ENCODE peak calls at places on chromosomes 5 and 9, in seven cellular contexts. One of them, this sample, is unnamed.

GRCh38 chr5:100647461-100648230 is 112.5 kb downstream of the FAM174A start:
- DNase-seq in nephron progenitor cell: peak; percentile 5
- DNase-seq in heart right ventricle: peak; percentile 41
- DNase-seq in Panc1: no peak
- DNase-seq in colonic mucosa: peak; percentile 88
- DNase-seq in iris pigment epithelial cell: peak; percentile 28
- DNase-seq in lung: peak; percentile 78
- DNase-seq in this sample: no peak

GRCh38 chr9:130961511-130962300 is 22.7 kb upstream of the FIBCD1 start:
- DNase-seq in iris pigment epithelial cell: no peak
- DNase-seq in heart right ventricle: no peak
- DNase-seq in colonic mucosa: no peak
- DNase-seq in lung: no peak
- DNase-seq in nephron progenitor cell: no peak
- DNase-seq in Panc1: no peak
- DNase-seq in this sample: no peak

GRCh38 chr9:137297060-137297664 is 4.9 kb downstream of the NRARP start:
- DNase-seq in Panc1: no peak
- DNase-seq in iris pigment epithelial cell: no peak
- DNase-seq in colonic mucosa: peak; percentile 40
- DNase-seq in nephron progenitor cell: peak; percentile 8
- DNase-seq in lung: no peak
- DNase-seq in heart right ventricle: no peak
- DNase-seq in this sample: no peak

GRCh38 chr5:56737002-56737621 is 78.2 kb upstream of the MAP3K1 start:
- DNase-seq in heart right ventricle: no peak
- DNase-seq in iris pigment epithelial cell: peak; percentile 87
- DNase-seq in colonic mucosa: no peak
- DNase-seq in Panc1: no peak
- DNase-seq in lung: no peak
- DNase-seq in nephron progenitor cell: no peak
- DNase-seq in this sample: no peak

GRCh38 chr5:142959683-142960308 is 189.6 kb downstream of the ARHGAP26 start:
- DNase-seq in iris pigment epithelial cell: peak; percentile 45
- DNase-seq in colonic mucosa: no peak
- DNase-seq in nephron progenitor cell: no peak
- DNase-seq in lung: no peak
- DNase-seq in Panc1: no peak
- DNase-seq in heart right ventricle: no peak
- DNase-seq in this sample: no peak

GRCh38 chr9:136170291-136170901 is 34.5 kb downstream of the LHX3 start:
- DNase-seq in iris pigment epithelial cell: peak; percentile 7
- DNase-seq in heart right ventricle: peak; percentile 34
- DNase-seq in colonic mucosa: peak; percentile 33
- DNase-seq in lung: no peak
- DNase-seq in nephron progenitor cell: peak; percentile 68
- DNase-seq in Panc1: no peak
- DNase-seq in this sample: no peak

GRCh38 chr5:90939208-90939607 is 380.6 kb downstream of the ADGRV1 start:
- DNase-seq in nephron progenitor cell: no peak
- DNase-seq in heart right ventricle: no peak
- DNase-seq in colonic mucosa: no peak
- DNase-seq in iris pigment epithelial cell: peak; percentile 67
- DNase-seq in lung: no peak
- DNase-seq in Panc1: no peak
- DNase-seq in this sample: no peak

GRCh38 chr9:82202808-82203207 is 214.2 kb downstream of the SPATA31D1 start:
- DNase-seq in Panc1: no peak
- DNase-seq in nephron progenitor cell: no peak
- DNase-seq in colonic mucosa: no peak
- DNase-seq in heart right ventricle: no peak
- DNase-seq in lung: no peak
- DNase-seq in iris pigment epithelial cell: peak; percentile 88
- DNase-seq in this sample: no peak

GRCh38 chr5:953535-954449 is 54.8 kb upstream of the NKD2 start:
- DNase-seq in colonic mucosa: no peak
- DNase-seq in Panc1: no peak
- DNase-seq in iris pigment epithelial cell: no peak
- DNase-seq in heart right ventricle: no peak
- DNase-seq in lung: no peak
- DNase-seq in nephron progenitor cell: no peak
- DNase-seq in this sample: no peak

GRCh38 chr9:20508242-20508641 is 114.1 kb downstream of the MLLT3 start:
- DNase-seq in colonic mucosa: no peak
- DNase-seq in nephron progenitor cell: no peak
- DNase-seq in iris pigment epithelial cell: peak; percentile 9
- DNase-seq in lung: no peak
- DNase-seq in heart right ventricle: no peak
- DNase-seq in Panc1: no peak
- DNase-seq in this sample: no peak

GRCh38 chr9:93677061-93677571 is 100.7 kb downstream of the PHF2 start:
- DNase-seq in lung: no peak
- DNase-seq in Panc1: no peak
- DNase-seq in colonic mucosa: peak; percentile 13
- DNase-seq in nephron progenitor cell: no peak
- DNase-seq in iris pigment epithelial cell: no peak
- DNase-seq in heart right ventricle: no peak
- DNase-seq in this sample: no peak

GRCh38 chr5:1786621-1787471 is 12.8 kb downstream of the MRPL36 start:
- DNase-seq in heart right ventricle: no peak
- DNase-seq in lung: no peak
- DNase-seq in nephron progenitor cell: no peak
- DNase-seq in Panc1: no peak
- DNase-seq in iris pigment epithelial cell: no peak
- DNase-seq in colonic mucosa: no peak
- DNase-seq in this sample: no peak

GRCh38 chr9:19209188-19209587 is 21.3 kb upstream of the DENND4C start:
- DNase-seq in lung: no peak
- DNase-seq in colonic mucosa: no peak
- DNase-seq in Panc1: no peak
- DNase-seq in iris pigment epithelial cell: no peak
- DNase-seq in nephron progenitor cell: no peak
- DNase-seq in heart right ventricle: no peak
- DNase-seq in this sample: no peak

GRCh38 chr5:3996871-3997410 is 401.3 kb downstream of the IRX1 start:
- DNase-seq in Panc1: no peak
- DNase-seq in iris pigment epithelial cell: no peak
- DNase-seq in heart right ventricle: no peak
- DNase-seq in nephron progenitor cell: peak; percentile 33
- DNase-seq in lung: no peak
- DNase-seq in colonic mucosa: no peak
- DNase-seq in this sample: no peak

GRCh38 chr9:36873247-36873875 is 160.7 kb downstream of the PAX5 start:
- DNase-seq in iris pigment epithelial cell: peak; percentile 46
- DNase-seq in Panc1: peak; percentile 61
- DNase-seq in lung: peak; percentile 62
- DNase-seq in heart right ventricle: peak; percentile 45
- DNase-seq in colonic mucosa: peak; percentile 76
- DNase-seq in nephron progenitor cell: peak; percentile 82
- DNase-seq in this sample: peak; percentile 9

GRCh38 chr9:88418025-88418424 is 29.8 kb downstream of the SPIN1 start:
- DNase-seq in heart right ventricle: no peak
- DNase-seq in iris pigment epithelial cell: no peak
- DNase-seq in lung: no peak
- DNase-seq in colonic mucosa: no peak
- DNase-seq in Panc1: no peak
- DNase-seq in nephron progenitor cell: no peak
- DNase-seq in this sample: no peak

GRCh38 chr5:160175438-160176218 is 53.7 kb upstream of the FABP6 start:
- DNase-seq in iris pigment epithelial cell: no peak
- DNase-seq in Panc1: no peak
- DNase-seq in nephron progenitor cell: peak; percentile 44
- DNase-seq in lung: no peak
- DNase-seq in heart right ventricle: peak; percentile 61
- DNase-seq in colonic mucosa: no peak
- DNase-seq in this sample: no peak

GRCh38 chr5:52007230-52007858 is 624.1 kb downstream of the ISL1 start:
- DNase-seq in colonic mucosa: peak; percentile 26
- DNase-seq in heart right ventricle: no peak
- DNase-seq in Panc1: peak; percentile 39
- DNase-seq in nephron progenitor cell: peak; percentile 23
- DNase-seq in lung: no peak
- DNase-seq in iris pigment epithelial cell: peak; percentile 39
- DNase-seq in this sample: no peak

GRCh38 chr5:97998946-97999345 is 774.5 kb upstream of the RGMB start:
- DNase-seq in lung: no peak
- DNase-seq in colonic mucosa: no peak
- DNase-seq in iris pigment epithelial cell: peak; percentile 6
- DNase-seq in nephron progenitor cell: no peak
- DNase-seq in heart right ventricle: no peak
- DNase-seq in Panc1: no peak
- DNase-seq in this sample: no peak

GRCh38 chr5:178398856-178399722 is 166.5 kb upstream of the PHYKPL start:
- DNase-seq in heart right ventricle: no peak
- DNase-seq in lung: no peak
- DNase-seq in Panc1: no peak
- DNase-seq in iris pigment epithelial cell: no peak
- DNase-seq in colonic mucosa: no peak
- DNase-seq in nephron progenitor cell: no peak
- DNase-seq in this sample: no peak

GRCh38 chr9:109198736-109199384 is 31.8 kb upstream of the FRRS1L start:
- DNase-seq in iris pigment epithelial cell: no peak
- DNase-seq in Panc1: no peak
- DNase-seq in heart right ventricle: no peak
- DNase-seq in nephron progenitor cell: no peak
- DNase-seq in lung: no peak
- DNase-seq in colonic mucosa: no peak
- DNase-seq in this sample: no peak

GRCh38 chr9:136353088-136353487 is 10.5 kb downstream of the DNLZ start:
- DNase-seq in lung: no peak
- DNase-seq in heart right ventricle: no peak
- DNase-seq in nephron progenitor cell: no peak
- DNase-seq in colonic mucosa: no peak
- DNase-seq in iris pigment epithelial cell: no peak
- DNase-seq in Panc1: no peak
- DNase-seq in this sample: no peak

GRCh38 chr5:139105621-139106071 is 92.5 kb downstream of the SIL1 start:
- DNase-seq in colonic mucosa: no peak
- DNase-seq in lung: no peak
- DNase-seq in Panc1: no peak
- DNase-seq in iris pigment epithelial cell: no peak
- DNase-seq in nephron progenitor cell: peak; percentile 71
- DNase-seq in heart right ventricle: no peak
- DNase-seq in this sample: no peak

GRCh38 chr9:42388146-42388690 is 204.8 kb downstream of the SPATA31A6 start:
- DNase-seq in colonic mucosa: no peak
- DNase-seq in Panc1: no peak
- DNase-seq in lung: no peak
- DNase-seq in nephron progenitor cell: no peak
- DNase-seq in heart right ventricle: no peak
- DNase-seq in iris pigment epithelial cell: no peak
- DNase-seq in this sample: no peak

GRCh38 chr5:103902893-103903292 is 340.3 kb upstream of the NUDT12 start:
- DNase-seq in colonic mucosa: no peak
- DNase-seq in nephron progenitor cell: no peak
- DNase-seq in Panc1: no peak
- DNase-seq in iris pigment epithelial cell: no peak
- DNase-seq in heart right ventricle: no peak
- DNase-seq in lung: no peak
- DNase-seq in this sample: no peak

GRCh38 chr9:104991144-104991953 is 63.4 kb upstream of the ABCA1 start:
- DNase-seq in lung: peak; percentile 85
- DNase-seq in heart right ventricle: peak; percentile 93
- DNase-seq in Panc1: no peak
- DNase-seq in iris pigment epithelial cell: peak; percentile 86
- DNase-seq in colonic mucosa: peak; percentile 91
- DNase-seq in nephron progenitor cell: peak; percentile 77
- DNase-seq in this sample: no peak

GRCh38 chr9:121322037-121322736 is 47.9 kb downstream of the STOM start:
- DNase-seq in heart right ventricle: no peak
- DNase-seq in colonic mucosa: no peak
- DNase-seq in nephron progenitor cell: no peak
- DNase-seq in iris pigment epithelial cell: peak; percentile 97
- DNase-seq in Panc1: peak; percentile 89
- DNase-seq in lung: no peak
- DNase-seq in this sample: no peak

GRCh38 chr5:32251864-32252458 is 60.8 kb downstream of the MTMR12 start:
- DNase-seq in iris pigment epithelial cell: peak; percentile 31
- DNase-seq in heart right ventricle: no peak
- DNase-seq in Panc1: no peak
- DNase-seq in lung: no peak
- DNase-seq in colonic mucosa: no peak
- DNase-seq in nephron progenitor cell: no peak
- DNase-seq in this sample: no peak